ENCODE peak calls at places on chromosomes 7 and 10, in ten cellular contexts. One of them, this sample, is unnamed.

GRCh38 chr10:102599565-102600327 is 44.5 kb upstream of the TRIM8 start:
- DNase-seq in esophagus squamous epithelium: no peak
- DNase-seq in HepG2: peak; percentile 86
- DNase-seq in spleen: peak; percentile 83
- DNase-seq in stomach: peak; percentile 35
- DNase-seq in breast epithelium: no peak
- DNase-seq in heart left ventricle: no peak
- DNase-seq in adrenal gland: no peak
- DNase-seq in body of pancreas: no peak
- DNase-seq in A549: no peak
- DNase-seq in this sample: no peak

GRCh38 chr10:113015201-113015600 is 65.2 kb downstream of the TCF7L2 start:
- DNase-seq in A549: no peak
- DNase-seq in adrenal gland: no peak
- DNase-seq in esophagus squamous epithelium: no peak
- DNase-seq in stomach: no peak
- DNase-seq in breast epithelium: no peak
- DNase-seq in spleen: no peak
- DNase-seq in heart left ventricle: no peak
- DNase-seq in body of pancreas: no peak
- DNase-seq in HepG2: no peak
- DNase-seq in this sample: no peak

GRCh38 chr10:44393834-44394547 is 9.1 kb upstream of the CXCL12 start:
- DNase-seq in breast epithelium: no peak
- DNase-seq in stomach: no peak
- DNase-seq in heart left ventricle: no peak
- DNase-seq in body of pancreas: no peak
- DNase-seq in spleen: peak; percentile 44
- DNase-seq in esophagus squamous epithelium: no peak
- DNase-seq in A549: no peak
- DNase-seq in adrenal gland: peak; percentile 21
- DNase-seq in HepG2: no peak
- DNase-seq in this sample: peak; percentile 11

GRCh38 chr10:96642973-96643372 is 56.2 kb upstream of the TM9SF3 start:
- DNase-seq in HepG2: peak; percentile 54
- DNase-seq in esophagus squamous epithelium: peak; percentile 10
- DNase-seq in spleen: peak; percentile 94
- DNase-seq in heart left ventricle: peak; percentile 84
- DNase-seq in breast epithelium: no peak
- DNase-seq in body of pancreas: peak; percentile 93
- DNase-seq in A549: peak; percentile 51
- DNase-seq in stomach: peak; percentile 74
- DNase-seq in adrenal gland: peak; percentile 89
- DNase-seq in this sample: peak; percentile 21

GRCh38 chr10:131204406-131205152 is 106.9 kb downstream of the TCERG1L start:
- DNase-seq in HepG2: no peak
- DNase-seq in adrenal gland: peak; percentile 30
- DNase-seq in esophagus squamous epithelium: no peak
- DNase-seq in A549: no peak
- DNase-seq in body of pancreas: peak; percentile 2
- DNase-seq in stomach: peak; percentile 18
- DNase-seq in breast epithelium: no peak
- DNase-seq in heart left ventricle: no peak
- DNase-seq in spleen: peak; percentile 59
- DNase-seq in this sample: no peak

GRCh38 chr10:47137311-47137851 is 162.6 kb upstream of the GDF10 start:
- DNase-seq in A549: peak; percentile 38
- DNase-seq in esophagus squamous epithelium: no peak
- DNase-seq in breast epithelium: no peak
- DNase-seq in adrenal gland: no peak
- DNase-seq in heart left ventricle: no peak
- DNase-seq in spleen: no peak
- DNase-seq in stomach: no peak
- DNase-seq in body of pancreas: no peak
- DNase-seq in HepG2: no peak
- DNase-seq in this sample: no peak

GRCh38 chr7:3987426-3987927 is 686.4 kb downstream of the SDK1 start:
- DNase-seq in adrenal gland: no peak
- DNase-seq in A549: no peak
- DNase-seq in breast epithelium: no peak
- DNase-seq in stomach: no peak
- DNase-seq in esophagus squamous epithelium: no peak
- DNase-seq in body of pancreas: no peak
- DNase-seq in HepG2: no peak
- DNase-seq in spleen: no peak
- DNase-seq in heart left ventricle: no peak
- DNase-seq in this sample: no peak

GRCh38 chr7:143988986-143989745 is 11.0 kb upstream of the OR6B1 start:
- DNase-seq in adrenal gland: peak; percentile 67
- DNase-seq in stomach: no peak
- DNase-seq in esophagus squamous epithelium: no peak
- DNase-seq in A549: no peak
- DNase-seq in heart left ventricle: no peak
- DNase-seq in spleen: no peak
- DNase-seq in body of pancreas: no peak
- DNase-seq in breast epithelium: no peak
- DNase-seq in HepG2: no peak
- DNase-seq in this sample: no peak

GRCh38 chr7:151168022-151168786 is 710 bp upstream of the GBX1 start:
- DNase-seq in adrenal gland: no peak
- DNase-seq in breast epithelium: no peak
- DNase-seq in stomach: peak; percentile 42
- DNase-seq in spleen: no peak
- DNase-seq in esophagus squamous epithelium: no peak
- DNase-seq in heart left ventricle: peak; percentile 74
- DNase-seq in body of pancreas: peak; percentile 59
- DNase-seq in A549: peak; percentile 47
- DNase-seq in HepG2: no peak
- DNase-seq in this sample: no peak

GRCh38 chr7:128826916-128827247 is 3.3 kb upstream of the FLNC start:
- DNase-seq in heart left ventricle: no peak
- DNase-seq in body of pancreas: no peak
- DNase-seq in stomach: no peak
- DNase-seq in adrenal gland: no peak
- DNase-seq in spleen: no peak
- DNase-seq in esophagus squamous epithelium: no peak
- DNase-seq in A549: no peak
- DNase-seq in HepG2: no peak
- DNase-seq in breast epithelium: no peak
- DNase-seq in this sample: no peak

GRCh38 chr10:43926875-43927406 is 278.3 kb upstream of the ZNF32 start:
- DNase-seq in breast epithelium: no peak
- DNase-seq in spleen: no peak
- DNase-seq in HepG2: no peak
- DNase-seq in adrenal gland: peak; percentile 25
- DNase-seq in esophagus squamous epithelium: no peak
- DNase-seq in A549: no peak
- DNase-seq in body of pancreas: no peak
- DNase-seq in stomach: no peak
- DNase-seq in heart left ventricle: no peak
- DNase-seq in this sample: no peak

GRCh38 chr7:47449810-47450586 is 131.9 kb downstream of the TNS3 start:
- DNase-seq in body of pancreas: no peak
- DNase-seq in adrenal gland: no peak
- DNase-seq in HepG2: no peak
- DNase-seq in A549: no peak
- DNase-seq in esophagus squamous epithelium: no peak
- DNase-seq in stomach: no peak
- DNase-seq in spleen: no peak
- DNase-seq in heart left ventricle: no peak
- DNase-seq in breast epithelium: no peak
- DNase-seq in this sample: no peak

GRCh38 chr10:126392469-126392868 is 4.2 kb upstream of the ADAM12 start:
- DNase-seq in HepG2: no peak
- DNase-seq in body of pancreas: no peak
- DNase-seq in spleen: no peak
- DNase-seq in stomach: no peak
- DNase-seq in heart left ventricle: no peak
- DNase-seq in A549: no peak
- DNase-seq in esophagus squamous epithelium: no peak
- DNase-seq in adrenal gland: no peak
- DNase-seq in breast epithelium: no peak
- DNase-seq in this sample: no peak

GRCh38 chr10:126349096-126349495 is 39.2 kb downstream of the ADAM12 start:
- DNase-seq in spleen: no peak
- DNase-seq in HepG2: no peak
- DNase-seq in adrenal gland: no peak
- DNase-seq in heart left ventricle: no peak
- DNase-seq in A549: no peak
- DNase-seq in body of pancreas: no peak
- DNase-seq in esophagus squamous epithelium: no peak
- DNase-seq in breast epithelium: no peak
- DNase-seq in stomach: no peak
- DNase-seq in this sample: no peak

GRCh38 chr7:135757719-135758411 is 9.3 kb upstream of the FAM180A start:
- DNase-seq in heart left ventricle: no peak
- DNase-seq in stomach: no peak
- DNase-seq in HepG2: no peak
- DNase-seq in spleen: no peak
- DNase-seq in A549: no peak
- DNase-seq in breast epithelium: no peak
- DNase-seq in adrenal gland: no peak
- DNase-seq in body of pancreas: no peak
- DNase-seq in esophagus squamous epithelium: no peak
- DNase-seq in this sample: peak; percentile 49

GRCh38 chr7:142914121-142914520 is 19.4 kb downstream of the TRPV5 start:
- DNase-seq in HepG2: no peak
- DNase-seq in stomach: no peak
- DNase-seq in esophagus squamous epithelium: no peak
- DNase-seq in breast epithelium: no peak
- DNase-seq in body of pancreas: no peak
- DNase-seq in A549: no peak
- DNase-seq in spleen: no peak
- DNase-seq in heart left ventricle: no peak
- DNase-seq in adrenal gland: no peak
- DNase-seq in this sample: no peak
- H3K4me1 ChIP-seq in HepG2: no peaks in the 10 kb centered on the region
- H3K4me1 ChIP-seq in stomach: peaks cover 26% of the 10 kb centered on the region
- H3K4me1 ChIP-seq in esophagus squamous epithelium: no peaks in the 10 kb centered on the region
- H3K4me1 ChIP-seq in breast epithelium: no peaks in the 10 kb centered on the region
- H3K4me1 ChIP-seq in body of pancreas: peaks cover 46% of the 10 kb centered on the region
- H3K4me1 ChIP-seq in A549: no peaks in the 10 kb centered on the region
- H3K4me1 ChIP-seq in spleen: no peaks in the 10 kb centered on the region
- H3K4me1 ChIP-seq in heart left ventricle: no peaks in the 10 kb centered on the region
- H3K4me1 ChIP-seq in adrenal gland: no peaks in the 10 kb centered on the region
- H3K4me1 ChIP-seq in this sample: no peaks in the 10 kb centered on the region

GRCh38 chr7:133135451-133135850 is 53.6 kb upstream of the CHCHD3 start:
- DNase-seq in HepG2: no peak
- DNase-seq in A549: no peak
- DNase-seq in spleen: no peak
- DNase-seq in body of pancreas: no peak
- DNase-seq in heart left ventricle: no peak
- DNase-seq in adrenal gland: no peak
- DNase-seq in stomach: no peak
- DNase-seq in breast epithelium: no peak
- DNase-seq in esophagus squamous epithelium: no peak
- DNase-seq in this sample: no peak
- TF ChIP-seq POLR2A in HepG2: no peak
- TF ChIP-seq POLR2A in A549: no peak
- TF ChIP-seq POLR2A in spleen: no peak
- TF ChIP-seq POLR2A in body of pancreas: no peak
- TF ChIP-seq POLR2A in heart left ventricle: no peak
- TF ChIP-seq POLR2A in adrenal gland: no peak
- TF ChIP-seq POLR2A in stomach: no peak
- TF ChIP-seq POLR2A in breast epithelium: no peak
- TF ChIP-seq POLR2A in esophagus squamous epithelium: no peak
- TF ChIP-seq POLR2A in this sample: no peak

DNA sequence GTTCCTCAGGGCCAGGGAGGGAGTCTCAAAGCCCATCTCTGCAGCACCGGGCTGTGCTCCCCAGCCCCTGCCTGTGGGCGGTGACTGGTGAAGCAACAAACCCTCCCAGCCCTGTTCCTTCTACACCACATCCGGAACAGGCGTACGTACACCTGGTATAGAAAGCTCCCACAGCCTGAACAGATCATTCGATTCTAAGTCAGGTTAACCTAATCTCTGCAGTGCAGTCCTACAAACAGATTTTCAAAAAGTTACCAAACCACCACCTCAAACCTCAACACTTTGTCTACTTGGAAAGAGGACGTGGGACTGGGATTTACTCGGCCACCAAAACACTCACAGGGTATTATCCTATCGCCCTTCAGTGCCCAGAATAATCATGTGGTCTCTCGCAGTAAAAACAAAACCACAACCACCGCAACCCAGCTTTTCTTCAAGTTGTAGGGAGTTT is 238.4 kb downstream of the DIP2C start:
- DNase-seq in HepG2: no peak
- DNase-seq in adrenal gland: no peak
- DNase-seq in body of pancreas: no peak
- DNase-seq in breast epithelium: no peak
- DNase-seq in spleen: peak; percentile 89
- DNase-seq in esophagus squamous epithelium: no peak
- DNase-seq in heart left ventricle: no peak
- DNase-seq in stomach: peak; percentile 60
- DNase-seq in A549: no peak
- DNase-seq in this sample: no peak
- H3K4me1 ChIP-seq in HepG2: no peaks in the 10 kb centered on the region
- H3K4me1 ChIP-seq in adrenal gland: peaks cover 6% of the 10 kb centered on the region
- H3K4me1 ChIP-seq in body of pancreas: peaks cover 7% of the 10 kb centered on the region
- H3K4me1 ChIP-seq in breast epithelium: no peaks in the 10 kb centered on the region
- H3K4me1 ChIP-seq in spleen: peaks cover 20% of the 10 kb centered on the region
- H3K4me1 ChIP-seq in esophagus squamous epithelium: no peaks in the 10 kb centered on the region
- H3K4me1 ChIP-seq in heart left ventricle: peaks cover 14% of the 10 kb centered on the region
- H3K4me1 ChIP-seq in stomach: peaks cover 49% of the 10 kb centered on the region
- H3K4me1 ChIP-seq in A549: peaks cover 11% of the 10 kb centered on the region
- H3K4me1 ChIP-seq in this sample: no peaks in the 10 kb centered on the region

DNA sequence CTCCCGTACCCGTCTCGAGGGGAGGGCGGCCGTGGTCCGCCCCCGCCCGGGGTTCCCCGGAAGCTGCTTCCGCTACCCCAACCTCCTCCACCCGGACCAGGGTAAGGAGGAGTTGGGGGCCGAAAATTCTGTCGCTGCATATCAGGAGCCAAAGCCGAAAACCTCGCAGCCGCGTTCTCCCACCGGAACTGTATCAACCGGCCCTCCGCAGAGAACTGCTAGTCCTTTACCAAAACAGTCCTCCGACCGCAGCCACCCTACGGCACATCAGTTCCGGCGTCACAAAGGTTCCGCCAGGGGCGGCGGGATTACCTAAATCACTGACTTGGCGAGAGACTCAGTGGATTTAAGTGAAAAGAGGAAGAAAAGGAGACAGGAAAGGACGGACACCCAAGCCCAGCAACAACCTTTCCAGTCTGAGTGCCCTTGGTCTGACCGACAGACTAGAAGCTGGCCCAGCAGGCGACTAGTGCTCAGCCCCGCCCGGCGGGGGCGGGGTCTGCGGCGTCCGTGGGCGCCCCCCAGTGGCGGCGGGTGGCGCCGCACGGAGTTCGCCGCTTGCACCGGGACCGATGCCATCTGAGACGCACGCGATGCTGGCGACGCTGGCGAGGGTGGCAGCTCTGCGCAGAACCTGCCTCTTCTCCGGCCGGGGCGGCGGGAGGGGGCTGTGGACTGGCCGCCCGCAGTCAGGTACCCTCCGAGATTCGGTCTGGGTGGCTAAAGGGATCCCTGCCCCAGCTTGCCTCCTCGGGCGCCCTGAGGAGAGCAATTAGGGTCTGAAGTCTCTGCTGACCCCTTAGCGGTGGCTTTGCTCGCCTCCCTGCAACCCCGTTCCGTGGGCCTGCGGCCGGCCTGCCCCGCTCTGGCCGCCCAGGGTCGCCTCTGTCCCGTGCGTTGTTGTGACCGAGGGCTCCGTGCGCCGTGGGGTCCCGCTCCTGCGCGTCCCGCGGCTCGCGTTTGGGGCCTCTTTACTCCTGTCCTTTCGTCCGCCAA is at the start of the genes MPLKIP and SUGCT:
- DNase-seq in esophagus squamous epithelium: peak; percentile 60
- DNase-seq in A549: peak; percentile 90
- DNase-seq in heart left ventricle: peak; percentile 91
- DNase-seq in HepG2: peak; percentile 74
- DNase-seq in spleen: peak; percentile 96
- DNase-seq in stomach: peak; percentile 86
- DNase-seq in body of pancreas: peak; percentile 88
- DNase-seq in adrenal gland: peak; percentile 92
- DNase-seq in breast epithelium: peak; percentile 85
- DNase-seq in this sample: peak; percentile 84
- TF ChIP-seq POLR2A in esophagus squamous epithelium: no peak
- TF ChIP-seq POLR2A in A549: peak; percentile 62
- TF ChIP-seq POLR2A in heart left ventricle: peak; percentile 27
- TF ChIP-seq POLR2A in HepG2: peak; percentile 74
- TF ChIP-seq POLR2A in spleen: peak; percentile 47
- TF ChIP-seq POLR2A in stomach: no peak
- TF ChIP-seq POLR2A in body of pancreas: peak; percentile 78
- TF ChIP-seq POLR2A in adrenal gland: peak; percentile 69
- TF ChIP-seq POLR2A in breast epithelium: peak; percentile 28
- TF ChIP-seq POLR2A in this sample: peak; percentile 38